ENCODE peak calls at places on chromosomes 11 and 22, in eight cellular contexts. K is neural crest cell; Y is BJ; G is nephron progenitor cell; U is thyroid gland; R is activated CD8-positive, alpha-beta T cell treated with anti-CD3 and anti-CD28 coated beads for 36 hours; H is AG04450; Z is tibial artery. D is an unnamed sample.
A peak's percentile ranks its signal among the peaks of the same experiment; 100 is the strongest.

GRCh38 chr11:133843454-133843987 is 1.8 kb downstream of the SPATA19 start:
- DNase-seq in K (no peak), Y (no peak), G (no peak), U (peak; percentile 57), R (no peak), H (no peak), Z (no peak), D (no peak)

GRCh38 chr22:29689872-29690213 is 30.0 kb upstream of the CABP7 start:
- DNase-seq in K (peak; percentile 73), Y (no peak), G (peak; percentile 73), U (peak; percentile 32), R (peak; percentile 37), H (peak; percentile 16), Z (peak; percentile 31), D (peak; percentile 83)

GRCh38 chr11:83174008-83174407 is 17.1 kb downstream of the PCF11 start:
- DNase-seq in K (no peak), Y (no peak), G (no peak), U (no peak), R (no peak), H (no peak), Z (no peak), D (no peak)

GRCh38 chr11:92829121-92829520 is 140.3 kb upstream of the MTNR1B start:
- DNase-seq in K (no peak), Y (no peak), G (no peak), U (no peak), R (no peak), H (no peak), Z (no peak), D (no peak)

GRCh38 chr11:113256431-113257227 is 57.8 kb upstream of the TTC12 start:
- DNase-seq in K (no peak), Y (no peak), G (no peak), U (peak; percentile 43), R (no peak), H (no peak), Z (no peak), D (no peak)

GRCh38 chr22:42654696-42655095 is 5.5 kb upstream of the CYB5R3 start:
- DNase-seq in K (no peak), Y (no peak), G (no peak), U (no peak), R (no peak), H (no peak), Z (no peak), D (no peak)

GRCh38 chr11:16095756-16096155 is 260.6 kb downstream of the SOX6 start:
- DNase-seq in K (no peak), Y (no peak), G (no peak), U (no peak), R (no peak), H (no peak), Z (no peak), D (no peak)

GRCh38 chr22:47057916-47058585 is 295.6 kb downstream of the TBC1D22A start:
- DNase-seq in K (no peak), Y (no peak), G (no peak), U (no peak), R (no peak), H (no peak), Z (no peak), D (peak; percentile 9)

GRCh38 chr22:28594784-28595324 is 84.8 kb downstream of the TTC28 start:
- DNase-seq in K (no peak), Y (peak; percentile 18), G (no peak), U (no peak), R (no peak), H (peak; percentile 23), Z (no peak), D (no peak)

GRCh38 chr22:22403771-22404170 is 104.8 kb downstream of the ZNF280B start:
- DNase-seq in K (no peak), Y (no peak), G (no peak), U (no peak), R (no peak), H (no peak), Z (no peak), D (no peak)

GRCh38 chr22:48396091-48396784 is 1431.4 kb downstream of the BRD1 start:
- DNase-seq in K (no peak), Y (no peak), G (no peak), U (no peak), R (no peak), H (no peak), Z (no peak), D (peak; percentile 13)

GRCh38 chr11:32310218-32310601 is 125.1 kb downstream of the WT1 start:
- DNase-seq in K (no peak), Y (no peak), G (no peak), U (peak; percentile 95), R (no peak), H (no peak), Z (no peak), D (no peak)

GRCh38 chr11:94148189-94148588 is 19.5 kb downstream of the PANX1 start:
- DNase-seq in K (no peak), Y (no peak), G (no peak), U (no peak), R (no peak), H (no peak), Z (no peak), D (no peak)

GRCh38 chr11:85718991-85719807 is 33.2 kb upstream of the CCDC89 start:
- DNase-seq in K (peak; percentile 30), Y (peak; percentile 99), G (peak; percentile 21), U (peak; percentile 5), R (no peak), H (peak; percentile 97), Z (peak; percentile 26), D (peak; percentile 15)

GRCh38 chr11:15523576-15523975 is 408.9 kb downstream of the INSC start:
- DNase-seq in K (no peak), Y (no peak), G (peak; percentile 3), U (no peak), R (no peak), H (no peak), Z (no peak), D (no peak)

GRCh38 chr11:128488471-128488870 is 98.9 kb downstream of the ETS1 start:
- DNase-seq in K (no peak), Y (peak; percentile 93), G (no peak), U (no peak), R (peak; percentile 69), H (peak; percentile 81), Z (no peak), D (no peak)

GRCh38 chr11:69964247-69964643 is 113.9 kb upstream of the ANO1 start:
- DNase-seq in K (no peak), Y (no peak), G (no peak), U (no peak), R (no peak), H (no peak), Z (no peak), D (no peak)

GRCh38 chr11:67274768-67275605 is 8.7 kb downstream of the GRK2 start:
- DNase-seq in K (no peak), Y (no peak), G (peak; percentile 15), U (peak; percentile 12), R (no peak), H (no peak), Z (peak; percentile 38), D (peak; percentile 31)

GRCh38 chr11:67278135-67278938 is 10.8 kb upstream of the ANKRD13D start:
- DNase-seq in K (no peak), Y (no peak), G (no peak), U (peak; percentile 1), R (no peak), H (no peak), Z (no peak), D (peak; percentile 50)

GRCh38 chr11:67275606-67276409 is 9.5 kb downstream of the GRK2 start:
- DNase-seq in K (no peak), Y (no peak), G (peak; percentile 3), U (peak; percentile 1), R (peak; percentile 66), H (no peak), Z (peak; percentile 16), D (peak; percentile 54)

GRCh38 chr11:67277231-67277961 is 11.1 kb downstream of the GRK2 start:
- DNase-seq in K (no peak), Y (no peak), G (peak; percentile 55), U (peak; percentile 67), R (peak; percentile 96), H (no peak), Z (peak; percentile 95), D (peak; percentile 45)

GRCh38 chr11:67276821-67277230 is 10.6 kb downstream of the GRK2 start:
- DNase-seq in K (no peak), Y (no peak), G (peak; percentile 38), U (no peak), R (peak; percentile 83), H (no peak), Z (peak; percentile 53), D (no peak)
- TF ChIP-seq CTCF in K (no peak), Y (peak; percentile 44), G (no peak), U (no peak), R (peak; percentile 22), H (peak; percentile 15), Z (no peak), D (no peak)

DNA sequence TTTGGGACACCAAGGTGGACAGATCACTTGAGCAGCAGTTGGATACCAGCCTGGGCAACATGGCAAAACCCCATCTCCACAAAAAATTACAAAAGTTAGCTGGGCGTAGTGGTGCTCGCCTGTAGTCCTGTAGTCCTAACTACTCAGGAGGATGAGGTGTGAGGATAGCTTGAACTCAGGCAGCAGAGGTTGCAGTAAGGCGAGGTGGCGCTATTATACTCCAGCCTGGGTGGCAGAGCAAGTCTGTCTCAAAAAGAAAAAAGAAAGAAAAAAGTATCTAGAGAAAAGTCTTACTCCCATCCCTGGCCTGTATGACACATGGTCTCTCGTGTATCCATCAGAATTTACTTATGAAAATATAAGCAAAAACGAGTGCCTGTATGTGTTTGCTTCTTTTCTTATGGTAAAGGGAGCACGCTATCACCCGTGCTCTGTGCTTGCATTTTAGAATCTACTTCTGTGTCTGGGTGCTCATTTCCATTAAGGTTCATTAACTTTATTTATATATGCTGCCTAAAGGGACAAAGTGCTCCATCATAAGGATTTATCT is 15.4 kb upstream of the CPT1A start:
- DNase-seq in K (no peak), Y (no peak), G (no peak), U (no peak), R (no peak), H (no peak), Z (no peak), D (no peak)
- TF ChIP-seq CTCF in K (no peak), Y (no peak), G (no peak), U (no peak), R (no peak), H (no peak), Z (no peak), D (no peak)

DNA sequence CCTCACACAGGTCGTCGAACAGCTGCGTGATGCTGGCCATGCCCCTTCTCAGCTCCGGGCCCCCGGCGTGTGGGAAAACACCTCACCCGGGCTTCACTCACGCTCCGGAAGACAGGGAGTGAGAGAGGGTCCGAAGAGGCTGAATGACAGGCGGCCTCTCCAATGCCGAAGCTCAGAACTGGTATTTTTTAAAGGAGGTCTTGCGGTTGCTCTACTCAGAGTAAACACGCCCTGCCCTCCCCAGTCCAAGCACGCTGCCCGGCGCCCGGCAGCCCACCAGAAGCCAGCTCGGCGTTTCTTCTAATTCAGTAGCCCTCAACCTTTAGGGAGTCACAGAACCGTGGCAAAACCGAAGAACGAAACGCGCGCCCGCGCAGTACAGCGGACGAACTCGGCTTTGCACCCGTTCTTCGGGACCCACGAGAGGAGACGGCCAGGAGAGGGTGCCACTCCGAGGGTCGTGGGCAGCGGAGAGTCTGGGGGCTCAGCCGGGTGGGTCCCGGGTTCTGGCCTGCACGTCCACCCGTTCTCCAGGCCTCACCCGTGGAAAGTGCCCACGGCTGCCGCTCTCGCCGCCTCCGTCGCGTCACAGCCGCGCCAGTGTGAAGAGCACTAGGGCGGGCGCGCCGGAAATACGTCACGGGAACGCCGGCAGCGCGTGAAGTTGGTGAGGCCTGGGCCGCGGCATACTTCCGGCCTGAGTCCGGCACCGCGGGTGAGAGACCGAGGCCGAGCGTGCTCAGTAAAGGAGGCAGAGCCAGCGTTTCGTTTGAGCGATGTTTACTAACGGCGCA is at the start of gene TUBGCP6:
- DNase-seq in K (peak; percentile 85), Y (no peak), G (peak; percentile 94), U (peak; percentile 96), R (peak; percentile 96), H (peak; percentile 59), Z (peak; percentile 95), D (peak; percentile 89)
- TF ChIP-seq CTCF in K (peak; percentile 48), Y (no peak), G (no peak), U (no peak), R (no peak), H (peak; percentile 25), Z (peak; percentile 22), D (no peak)

GRCh38 chr11:67594480-67594879 is 10.9 kb downstream of the GSTP1 start:
- DNase-seq in K (no peak), Y (no peak), G (no peak), U (no peak), R (no peak), H (no peak), Z (no peak), D (no peak)
- TF ChIP-seq CTCF in K (no peak), Y (no peak), G (no peak), U (no peak), R (no peak), H (no peak), Z (no peak), D (no peak)